ENCODE peak calls at places on chromosome 19, in four cellular contexts. K is colonic mucosa; L is globus pallidus; G is stimulated activated CD4-positive, alpha-beta T cell treated with anti-CD3 and anti-CD28 coated beads, Interleukin-1b, Interleukin-23, amount 100 ng/mL, for 1 hour. C is an unnamed sample.

GRCh38 chr19:38741670-38742069 is 2.6 kb downstream of the CAPN12 start:
- DNase-seq in K (no peak), L (no peak), G (no peak), C (no peak)

GRCh38 chr19:45746866-45747265 is 13.6 kb downstream of the MEIOSIN start:
- DNase-seq in K (no peak), L (no peak), G (no peak), C (no peak)

GRCh38 chr19:46571495-46571894 is 29.6 kb upstream of the CALM3 start:
- DNase-seq in K (no peak), L (no peak), G (no peak), C (no peak)

GRCh38 chr19:6448045-6448444 is 11.5 kb downstream of the SLC25A23 start:
- DNase-seq in K (no peak), L (no peak), G (no peak), C (no peak)

GRCh38 chr19:10143700-10144099 is 24.0 kb upstream of the EIF3G start:
- DNase-seq in K (no peak), L (no peak), G (no peak), C (no peak)

GRCh38 chr19:3548594-3548993 is 8.8 kb downstream of the MFSD12 start:
- DNase-seq in K (no peak), L (no peak), G (no peak), C (no peak)

GRCh38 chr19:42132030-42132628 is at the start of gene POU2F2:
- DNase-seq in K (peak), L (peak), G (peak), C (peak)

GRCh38 chr19:21765151-21765550 is 2.2 kb downstream of the ZNF100 start:
- DNase-seq in K (no peak), L (no peak), G (no peak), C (no peak)

GRCh38 chr19:3849092-3849491 is 19.7 kb downstream of the ZFR2 start:
- DNase-seq in K (no peak), L (no peak), G (peak), C (no peak)

GRCh38 chr19:48169974-48170803 is at the start of the genes LIG1 and ZSWIM9:
- DNase-seq in K (peak), L (peak), G (peak), C (peak)

GRCh38 chr19:43486412-43486811 is 18.1 kb downstream of the PHLDB3 start:
- DNase-seq in K (no peak), L (no peak), G (no peak), C (no peak)

GRCh38 chr19:31937983-31938382 is 407.4 kb upstream of the ZNF507 start:
- DNase-seq in K (no peak), L (no peak), G (no peak), C (no peak)

GRCh38 chr19:38039966-38040365 is 133.0 kb downstream of the SIPA1L3 start:
- DNase-seq in K (no peak), L (no peak), G (no peak), C (no peak)

GRCh38 chr19:17542042-17542441 is 13.4 kb upstream of the COLGALT1 start:
- DNase-seq in K (no peak), L (no peak), G (no peak), C (no peak)